ENCODE peak calls at places on chromosomes 3 and 15, in seven cellular contexts. One of them, this sample, is unnamed.

GRCh38 chr3:150319900-150320299 is 88.2 kb upstream of the TSC22D2 start:
- DNase-seq in heart right ventricle: no peak
- DNase-seq in mammary epithelial cell: peak; percentile 98
- DNase-seq in OCI-M1: no peak
- DNase-seq in glutamatergic neuron: no peak
- DNase-seq in NCI-H748 treated with DMSO at 0.1 percent for 48 hours: no peak
- DNase-seq in mesothelial cell of epicardium: no peak
- DNase-seq in this sample: peak; percentile 100

GRCh38 chr15:83436513-83437158 is 10.5 kb upstream of the SH3GL3 start:
- DNase-seq in heart right ventricle: no peak
- DNase-seq in mammary epithelial cell: peak; percentile 61
- DNase-seq in OCI-M1: peak; percentile 60
- DNase-seq in glutamatergic neuron: peak; percentile 30
- DNase-seq in NCI-H748 treated with DMSO at 0.1 percent for 48 hours: peak; percentile 11
- DNase-seq in mesothelial cell of epicardium: no peak
- DNase-seq in this sample: peak; percentile 69

GRCh38 chr3:157104928-157105652 is 54.9 kb downstream of the CCNL1 start:
- DNase-seq in heart right ventricle: no peak
- DNase-seq in mammary epithelial cell: no peak
- DNase-seq in OCI-M1: no peak
- DNase-seq in glutamatergic neuron: no peak
- DNase-seq in NCI-H748 treated with DMSO at 0.1 percent for 48 hours: peak; percentile 6
- DNase-seq in mesothelial cell of epicardium: no peak
- DNase-seq in this sample: no peak

GRCh38 chr3:52229656-52230055 is 4.2 kb upstream of the TLR9 start:
- DNase-seq in heart right ventricle: no peak
- DNase-seq in mammary epithelial cell: no peak
- DNase-seq in OCI-M1: no peak
- DNase-seq in glutamatergic neuron: no peak
- DNase-seq in NCI-H748 treated with DMSO at 0.1 percent for 48 hours: no peak
- DNase-seq in mesothelial cell of epicardium: no peak
- DNase-seq in this sample: no peak

GRCh38 chr3:123446210-123446609 is 2.7 kb downstream of the ADCY5 start:
- DNase-seq in heart right ventricle: no peak
- DNase-seq in mammary epithelial cell: no peak
- DNase-seq in OCI-M1: no peak
- DNase-seq in glutamatergic neuron: no peak
- DNase-seq in NCI-H748 treated with DMSO at 0.1 percent for 48 hours: no peak
- DNase-seq in mesothelial cell of epicardium: no peak
- DNase-seq in this sample: no peak

GRCh38 chr3:31364711-31365110 is 168.0 kb upstream of the STT3B start:
- DNase-seq in heart right ventricle: no peak
- DNase-seq in mammary epithelial cell: peak; percentile 40
- DNase-seq in OCI-M1: peak; percentile 25
- DNase-seq in glutamatergic neuron: no peak
- DNase-seq in NCI-H748 treated with DMSO at 0.1 percent for 48 hours: no peak
- DNase-seq in mesothelial cell of epicardium: no peak
- DNase-seq in this sample: peak; percentile 55

GRCh38 chr3:148002705-148003205 is 593.6 kb downstream of the ZIC1 start:
- DNase-seq in heart right ventricle: no peak
- DNase-seq in mammary epithelial cell: no peak
- DNase-seq in OCI-M1: no peak
- DNase-seq in glutamatergic neuron: no peak
- DNase-seq in NCI-H748 treated with DMSO at 0.1 percent for 48 hours: no peak
- DNase-seq in mesothelial cell of epicardium: no peak
- DNase-seq in this sample: no peak

GRCh38 chr15:36966704-36967103 is 133.6 kb downstream of the MEIS2 start:
- DNase-seq in heart right ventricle: peak; percentile 46
- DNase-seq in mammary epithelial cell: no peak
- DNase-seq in OCI-M1: no peak
- DNase-seq in glutamatergic neuron: no peak
- DNase-seq in NCI-H748 treated with DMSO at 0.1 percent for 48 hours: no peak
- DNase-seq in mesothelial cell of epicardium: no peak
- DNase-seq in this sample: no peak

GRCh38 chr3:178342111-178342510 is 194.1 kb upstream of the KCNMB2 start:
- DNase-seq in heart right ventricle: no peak
- DNase-seq in mammary epithelial cell: no peak
- DNase-seq in OCI-M1: no peak
- DNase-seq in glutamatergic neuron: no peak
- DNase-seq in NCI-H748 treated with DMSO at 0.1 percent for 48 hours: no peak
- DNase-seq in mesothelial cell of epicardium: no peak
- DNase-seq in this sample: no peak

GRCh38 chr15:56410712-56411111 is 45.5 kb downstream of the TEX9 start:
- DNase-seq in heart right ventricle: no peak
- DNase-seq in mammary epithelial cell: no peak
- DNase-seq in OCI-M1: peak; percentile 8
- DNase-seq in glutamatergic neuron: no peak
- DNase-seq in NCI-H748 treated with DMSO at 0.1 percent for 48 hours: no peak
- DNase-seq in mesothelial cell of epicardium: no peak
- DNase-seq in this sample: no peak

This sample was measured in bronchial epithelial cell.